ENCODE peak calls at places on chromosomes 16 and 17, in five cellular contexts. S is fibroblast of villous mesenchyme, V is BJ, L is neural crest cell, U is GM06990. B is an unnamed sample.

GRCh38 chr17:83062818-83063671 is 16.4 kb upstream of the METRNL start:
- DNase-seq in S (no peak), V (no peak), L (no peak), U (no peak), B (no peak)

GRCh38 chr16:24685539-24686432 is 43.7 kb upstream of the TNRC6A start:
- DNase-seq in S (peak), V (peak), L (peak), U (no peak), B (no peak)

GRCh38 chr16:85488414-85488813 is 124.7 kb upstream of the GSE1 start:
- DNase-seq in S (no peak), V (no peak), L (no peak), U (no peak), B (no peak)

GRCh38 chr17:68248199-68248825 is 469 bp downstream of the AMZ2 start:
- DNase-seq in S (peak), V (no peak), L (no peak), U (no peak), B (no peak)

GRCh38 chr16:69069504-69069903 is 35.9 kb upstream of the HAS3 start:
- DNase-seq in S (no peak), V (no peak), L (no peak), U (no peak), B (no peak)

GRCh38 chr16:9013508-9013864 is 49.8 kb upstream of the USP7 start:
- DNase-seq in S (peak), V (no peak), L (no peak), U (no peak), B (no peak)

GRCh38 chr17:55577011-55577586 is 65.8 kb upstream of the SMIM36 start:
- DNase-seq in S (peak), V (peak), L (no peak), U (peak), B (peak)

GRCh38 chr16:73231969-73232554 is 184.1 kb upstream of the ZFHX3 start:
- DNase-seq in S (no peak), V (no peak), L (no peak), U (no peak), B (no peak)

GRCh38 chr17:29613371-29613837 is 9.3 kb downstream of the CORO6 start:
- DNase-seq in S (peak), V (no peak), L (peak), U (peak), B (peak)

GRCh38 chr17:16980813-16981731 is 9.2 kb upstream of the TNFRSF13B start:
- DNase-seq in S (no peak), V (no peak), L (no peak), U (peak), B (peak)

GRCh38 chr17:31269597-31269996 is 27.4 kb downstream of the OMG start:
- DNase-seq in S (peak), V (peak), L (no peak), U (no peak), B (no peak)

GRCh38 chr16:7342598-7342997 is 10.0 kb downstream of the RBFOX1 start:
- DNase-seq in S (no peak), V (no peak), L (no peak), U (no peak), B (no peak)

GRCh38 chr17:81115219-81115618 is 50.1 kb upstream of the PVALEF start:
- DNase-seq in S (no peak), V (no peak), L (no peak), U (no peak), B (no peak)

GRCh38 chr16:29988346-29989075 is 6.9 kb downstream of the HIRIP3 start:
- DNase-seq in S (no peak), V (no peak), L (no peak), U (no peak), B (no peak)

GRCh38 chr17:6365187-6365943 is 69.6 kb downstream of the AIPL1 start:
- DNase-seq in S (peak), V (no peak), L (no peak), U (no peak), B (no peak)

GRCh38 chr16:54867302-54867832 is 63.3 kb upstream of the IRX5 start:
- DNase-seq in S (no peak), V (no peak), L (no peak), U (no peak), B (no peak)

GRCh38 chr17:50908860-50909764 is 43.0 kb upstream of the TOB1 start:
- DNase-seq in S (no peak), V (no peak), L (no peak), U (no peak), B (no peak)

GRCh38 chr16:48503779-48504178 is 106.2 kb downstream of the N4BP1 start:
- DNase-seq in S (peak), V (no peak), L (no peak), U (no peak), B (no peak)

GRCh38 chr17:76107507-76107906 is 3.9 kb upstream of the EXOC7 start:
- DNase-seq in S (peak), V (no peak), L (no peak), U (no peak), B (no peak)
- TF ChIP-seq CTCF in S (peak), V (peak), L (peak), U (peak), B (peak)

GRCh38 chr16:60636117-60636516 is 1400.1 kb downstream of the CDH8 start:
- DNase-seq in S (no peak), V (no peak), L (no peak), U (no peak), B (no peak)
- TF ChIP-seq CTCF in S (no peak), V (no peak), L (no peak), U (no peak), B (no peak)

GRCh38 chr17:43667506-43668438 is 6.0 kb upstream of the MEOX1 start:
- DNase-seq in S (peak), V (no peak), L (no peak), U (no peak), B (no peak)
- TF ChIP-seq CTCF in S (no peak), V (no peak), L (no peak), U (no peak), B (no peak)

GRCh38 chr17:3447625-3448024 is 14.0 kb upstream of the OR1E2 start:
- DNase-seq in S (peak), V (no peak), L (no peak), U (no peak), B (no peak)
- TF ChIP-seq CTCF in S (no peak), V (no peak), L (no peak), U (peak), B (no peak)

GRCh38 chr17:43816336-43817320 is 16.3 kb downstream of the MPP3 start:
- DNase-seq in S (no peak), V (no peak), L (no peak), U (no peak), B (no peak)

GRCh38 chr17:43812396-43813265 is 20.3 kb downstream of the MPP3 start:
- DNase-seq in S (no peak), V (no peak), L (no peak), U (no peak), B (no peak)

GRCh38 chr17:43814714-43815113 is 18.2 kb downstream of the MPP3 start:
- DNase-seq in S (peak), V (peak), L (no peak), U (no peak), B (no peak)

GRCh38 chr17:43813386-43813785 is 19.6 kb downstream of the MPP3 start:
- DNase-seq in S (no peak), V (no peak), L (no peak), U (no peak), B (no peak)

GRCh38 chr17:43814026-43814425 is 18.9 kb downstream of the MPP3 start:
- DNase-seq in S (no peak), V (no peak), L (no peak), U (no peak), B (no peak)
- TF ChIP-seq CTCF in S (no peak), V (no peak), L (no peak), U (no peak), B (no peak)

DNA sequence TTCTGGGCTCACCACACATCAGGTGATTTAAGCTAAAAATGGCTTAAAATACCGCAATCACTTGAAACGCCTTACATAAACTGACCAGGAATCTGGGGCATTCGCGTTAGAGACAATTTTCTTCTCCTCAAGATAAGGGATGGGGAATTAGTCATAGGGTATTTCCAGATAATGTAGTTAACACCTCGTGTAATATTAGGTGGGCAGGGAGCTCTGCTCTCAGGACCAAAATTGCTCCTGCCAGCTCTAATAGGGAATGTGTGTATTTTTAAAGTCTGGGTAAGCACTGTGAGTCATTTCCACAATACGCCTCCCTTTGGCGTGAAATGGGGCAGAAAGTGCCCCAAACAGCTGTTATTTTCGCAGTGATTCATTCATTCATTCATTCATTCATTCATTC is 408.6 kb downstream of the MAF start:
- DNase-seq in S (no peak), V (no peak), L (no peak), U (no peak), B (no peak)
- TF ChIP-seq CTCF in S (no peak), V (no peak), L (no peak), U (no peak), B (no peak)

DNA sequence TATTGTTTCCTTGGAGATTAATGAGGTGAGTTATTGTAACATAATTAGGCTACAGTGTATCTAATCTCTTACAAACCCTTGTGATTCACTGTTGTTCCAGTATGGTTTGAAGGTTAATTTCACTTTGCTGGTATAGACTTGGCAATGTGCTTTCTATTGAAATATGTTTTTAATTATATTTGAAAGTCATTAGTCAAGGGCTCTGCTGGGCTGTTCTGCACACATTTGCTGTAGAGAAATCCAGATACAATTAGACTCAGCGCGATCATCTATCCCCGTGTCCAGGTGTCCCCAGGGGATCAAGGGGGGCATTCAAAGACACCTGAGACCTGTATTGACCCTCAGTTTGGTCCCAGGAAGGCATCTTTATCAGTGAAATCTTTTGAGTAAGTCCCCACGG is 624.6 kb upstream of the EEF2KMT start:
- DNase-seq in S (no peak), V (no peak), L (no peak), U (no peak), B (no peak)
- TF ChIP-seq CTCF in S (no peak), V (no peak), L (no peak), U (no peak), B (no peak)

DNA sequence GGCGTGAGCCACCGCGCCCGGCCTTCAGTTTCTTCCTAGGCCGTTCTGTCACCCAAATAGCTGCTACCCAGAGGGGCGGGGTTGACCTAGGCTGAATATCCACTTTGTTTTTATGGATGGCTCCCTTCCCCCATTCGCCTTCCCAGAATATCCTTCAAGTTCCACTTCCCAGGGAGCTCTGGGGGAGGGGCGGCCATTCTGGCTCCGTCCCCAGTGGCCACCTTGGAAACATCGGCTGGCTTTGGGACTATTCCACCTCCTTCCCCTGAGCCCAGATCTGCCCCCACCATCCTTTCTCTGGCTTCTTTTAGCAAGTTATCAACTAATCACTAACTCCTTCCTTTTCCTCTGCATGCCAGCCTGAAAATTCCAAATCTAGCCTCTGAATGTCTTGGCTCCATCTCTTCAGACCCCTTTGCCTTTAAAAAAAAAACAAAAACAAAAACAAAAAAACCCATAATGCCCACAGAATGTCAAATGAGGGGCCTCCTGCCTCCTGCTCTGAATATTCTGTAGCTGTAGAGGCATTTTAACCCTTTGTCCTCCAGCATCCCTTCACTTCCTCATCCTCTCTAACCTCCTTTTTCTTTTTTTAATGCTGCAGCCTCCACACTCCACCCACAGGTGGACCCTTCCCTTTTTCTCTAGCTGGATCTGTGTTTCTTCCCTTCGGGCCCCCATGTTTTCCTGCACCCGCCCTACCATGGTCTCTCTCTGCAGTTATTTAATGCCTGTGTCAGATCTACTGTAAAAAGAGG is 6.4 kb downstream of the ATP1B2 start:
- DNase-seq in S (peak), V (no peak), L (peak), U (no peak), B (no peak)
- TF ChIP-seq CTCF in S (no peak), V (no peak), L (no peak), U (no peak), B (no peak)

GRCh38 chr16:1964506-1965471 is at the start of gene RPS2:
- DNase-seq in S (peak), V (peak), L (peak), U (peak), B (peak)

GRCh38 chr16:1961651-1962067 is 2.3 kb downstream of the NDUFB10 start:
- DNase-seq in S (no peak), V (no peak), L (no peak), U (peak), B (no peak)

GRCh38 chr16:1966460-1966859 is at the start of gene RNF151:
- DNase-seq in S (no peak), V (no peak), L (no peak), U (no peak), B (no peak)

GRCh38 chr16:1965610-1966009 is 984 bp upstream of the RPS2 start:
- DNase-seq in S (no peak), V (no peak), L (no peak), U (no peak), B (no peak)

GRCh38 chr16:1964046-1964505 is 550 bp downstream of the RPS2 start:
- DNase-seq in S (peak), V (no peak), L (no peak), U (peak), B (no peak)
- TF ChIP-seq CTCF in S (no peak), V (peak), L (no peak), U (peak), B (peak)

GRCh38 chr16:80612461-80613017 is 71.7 kb downstream of the DYNLRB2 start:
- DNase-seq in S (no peak), V (no peak), L (no peak), U (no peak), B (peak)

GRCh38 chr16:80615751-80616150 is 75.0 kb downstream of the DYNLRB2 start:
- DNase-seq in S (no peak), V (no peak), L (no peak), U (no peak), B (no peak)

GRCh38 chr16:80611930-80612327 is 71.1 kb downstream of the DYNLRB2 start:
- DNase-seq in S (no peak), V (no peak), L (no peak), U (no peak), B (peak)

GRCh38 chr16:80616362-80616761 is 75.6 kb downstream of the DYNLRB2 start:
- DNase-seq in S (no peak), V (no peak), L (no peak), U (no peak), B (no peak)

GRCh38 chr16:80614908-80615696 is 74.3 kb downstream of the DYNLRB2 start:
- DNase-seq in S (peak), V (peak), L (no peak), U (no peak), B (no peak)
- TF ChIP-seq CTCF in S (peak), V (peak), L (no peak), U (no peak), B (no peak)

B was measured in GM10248.